ENCODE peak calls at places on chromosome 7, in four cellular contexts. One of them, this sample, is unnamed.

GRCh38 chr7:69457912-69458491 is 140.3 kb upstream of the AUTS2 start:
- DNase-seq in effector CD4-positive, alpha-beta T cell: no peak
- DNase-seq in brain microvascular endothelial cell: no peak
- DNase-seq in choroid plexus epithelial cell: no peak
- DNase-seq in this sample: peak; percentile 5

GRCh38 chr7:29102554-29103151 is 43.7 kb downstream of the CPVL start:
- DNase-seq in choroid plexus epithelial cell: peak; percentile 81
- DNase-seq in brain microvascular endothelial cell: peak; percentile 56
- DNase-seq in effector CD4-positive, alpha-beta T cell: no peak
- DNase-seq in this sample: peak; percentile 61

GRCh38 chr7:40946549-40946948 is 756.3 kb downstream of the INHBA start:
- DNase-seq in choroid plexus epithelial cell: no peak
- DNase-seq in effector CD4-positive, alpha-beta T cell: no peak
- DNase-seq in brain microvascular endothelial cell: no peak
- DNase-seq in this sample: no peak

GRCh38 chr7:142817506-142817905 is 37.4 kb upstream of the EPHB6 start:
- DNase-seq in brain microvascular endothelial cell: no peak
- DNase-seq in effector CD4-positive, alpha-beta T cell: no peak
- DNase-seq in choroid plexus epithelial cell: no peak
- DNase-seq in this sample: no peak

GRCh38 chr7:121515181-121515580 is 119.1 kb upstream of the FAM3C start:
- DNase-seq in effector CD4-positive, alpha-beta T cell: no peak
- DNase-seq in brain microvascular endothelial cell: no peak
- DNase-seq in choroid plexus epithelial cell: no peak
- DNase-seq in this sample: no peak

GRCh38 chr7:51326646-51327286 is 10.2 kb upstream of the COBL start:
- DNase-seq in choroid plexus epithelial cell: no peak
- DNase-seq in brain microvascular endothelial cell: no peak
- DNase-seq in effector CD4-positive, alpha-beta T cell: no peak
- DNase-seq in this sample: no peak

GRCh38 chr7:76515999-76516443 is 5.7 kb downstream of the UPK3B start:
- DNase-seq in brain microvascular endothelial cell: peak; percentile 36
- DNase-seq in choroid plexus epithelial cell: peak; percentile 66
- DNase-seq in effector CD4-positive, alpha-beta T cell: peak; percentile 37
- DNase-seq in this sample: no peak

GRCh38 chr7:30924624-30925023 is 13.0 kb downstream of the AQP1 start:
- DNase-seq in brain microvascular endothelial cell: no peak
- DNase-seq in effector CD4-positive, alpha-beta T cell: no peak
- DNase-seq in choroid plexus epithelial cell: no peak
- DNase-seq in this sample: no peak

GRCh38 chr7:125396466-125397151 is 467.0 kb upstream of the POT1 start:
- DNase-seq in choroid plexus epithelial cell: no peak
- DNase-seq in brain microvascular endothelial cell: no peak
- DNase-seq in effector CD4-positive, alpha-beta T cell: no peak
- DNase-seq in this sample: no peak

GRCh38 chr7:126529833-126530232 is 722.9 kb downstream of the GRM8 start:
- DNase-seq in effector CD4-positive, alpha-beta T cell: no peak
- DNase-seq in choroid plexus epithelial cell: peak; percentile 7
- DNase-seq in brain microvascular endothelial cell: no peak
- DNase-seq in this sample: peak; percentile 3

GRCh38 chr7:24622646-24623182 is 49.5 kb downstream of the PALS2 start:
- DNase-seq in choroid plexus epithelial cell: no peak
- DNase-seq in effector CD4-positive, alpha-beta T cell: no peak
- DNase-seq in brain microvascular endothelial cell: no peak
- DNase-seq in this sample: no peak

GRCh38 chr7:136868496-136869005 is at the start of gene CHRM2:
- DNase-seq in choroid plexus epithelial cell: peak; percentile 61
- DNase-seq in brain microvascular endothelial cell: no peak
- DNase-seq in effector CD4-positive, alpha-beta T cell: no peak
- DNase-seq in this sample: peak; percentile 62

GRCh38 chr7:48035967-48036478 is 680 bp downstream of the C7orf57 start:
- DNase-seq in effector CD4-positive, alpha-beta T cell: peak; percentile 3
- DNase-seq in choroid plexus epithelial cell: peak; percentile 54
- DNase-seq in brain microvascular endothelial cell: peak; percentile 15
- DNase-seq in this sample: peak; percentile 35

GRCh38 chr7:25091757-25092156 is 33.3 kb downstream of the CYCS start:
- DNase-seq in choroid plexus epithelial cell: no peak
- DNase-seq in brain microvascular endothelial cell: no peak
- DNase-seq in effector CD4-positive, alpha-beta T cell: no peak
- DNase-seq in this sample: no peak

GRCh38 chr7:144565586-144565985 is 162.1 kb upstream of the NOBOX start:
- DNase-seq in effector CD4-positive, alpha-beta T cell: no peak
- DNase-seq in brain microvascular endothelial cell: no peak
- DNase-seq in choroid plexus epithelial cell: no peak
- DNase-seq in this sample: no peak

GRCh38 chr7:5396542-5396941 is 27.1 kb downstream of the TNRC18 start:
- DNase-seq in choroid plexus epithelial cell: peak; percentile 22
- DNase-seq in effector CD4-positive, alpha-beta T cell: peak; percentile 49
- DNase-seq in brain microvascular endothelial cell: no peak
- DNase-seq in this sample: no peak

GRCh38 chr7:151174246-151175046 is 7.0 kb upstream of the GBX1 start:
- DNase-seq in choroid plexus epithelial cell: peak; percentile 57
- DNase-seq in effector CD4-positive, alpha-beta T cell: no peak
- DNase-seq in brain microvascular endothelial cell: peak; percentile 8
- DNase-seq in this sample: no peak

GRCh38 chr7:28406192-28406591 is 6.1 kb upstream of the CREB5 start:
- DNase-seq in choroid plexus epithelial cell: peak; percentile 29
- DNase-seq in effector CD4-positive, alpha-beta T cell: no peak
- DNase-seq in brain microvascular endothelial cell: no peak
- DNase-seq in this sample: no peak

GRCh38 chr7:30788640-30789333 is 17.6 kb downstream of the MINDY4 start:
- DNase-seq in effector CD4-positive, alpha-beta T cell: no peak
- DNase-seq in brain microvascular endothelial cell: no peak
- DNase-seq in choroid plexus epithelial cell: no peak
- DNase-seq in this sample: no peak

GRCh38 chr7:107891619-107892366 is 810 bp downstream of the DLD start:
- DNase-seq in effector CD4-positive, alpha-beta T cell: peak; percentile 24
- DNase-seq in choroid plexus epithelial cell: peak; percentile 43
- DNase-seq in brain microvascular endothelial cell: peak; percentile 22
- DNase-seq in this sample: no peak

GRCh38 chr7:7932553-7932952 is 36.0 kb upstream of the GLCCI1 start:
- DNase-seq in brain microvascular endothelial cell: no peak
- DNase-seq in choroid plexus epithelial cell: no peak
- DNase-seq in effector CD4-positive, alpha-beta T cell: no peak
- DNase-seq in this sample: no peak

GRCh38 chr7:7517661-7518236 is 17.9 kb downstream of the COL28A1 start:
- DNase-seq in effector CD4-positive, alpha-beta T cell: no peak
- DNase-seq in choroid plexus epithelial cell: no peak
- DNase-seq in brain microvascular endothelial cell: no peak
- DNase-seq in this sample: no peak

GRCh38 chr7:98713411-98713810 is 96.3 kb downstream of the NPTX2 start:
- DNase-seq in brain microvascular endothelial cell: no peak
- DNase-seq in choroid plexus epithelial cell: no peak
- DNase-seq in effector CD4-positive, alpha-beta T cell: no peak
- DNase-seq in this sample: no peak

GRCh38 chr7:31107106-31108090 is 55.3 kb downstream of the ADCYAP1R1 start:
- DNase-seq in choroid plexus epithelial cell: no peak
- DNase-seq in brain microvascular endothelial cell: no peak
- DNase-seq in effector CD4-positive, alpha-beta T cell: no peak
- DNase-seq in this sample: no peak

GRCh38 chr7:155299539-155300202 is 2.0 kb downstream of the INSIG1 start:
- DNase-seq in effector CD4-positive, alpha-beta T cell: peak; percentile 9
- DNase-seq in brain microvascular endothelial cell: no peak
- DNase-seq in choroid plexus epithelial cell: peak; percentile 62
- DNase-seq in this sample: no peak

GRCh38 chr7:121020243-121020642 is 31.7 kb downstream of the CPED1 start:
- DNase-seq in brain microvascular endothelial cell: no peak
- DNase-seq in effector CD4-positive, alpha-beta T cell: no peak
- DNase-seq in choroid plexus epithelial cell: peak; percentile 74
- DNase-seq in this sample: peak; percentile 78

GRCh38 chr7:431658-432111 is 88.0 kb downstream of the PDGFA start:
- DNase-seq in effector CD4-positive, alpha-beta T cell: no peak
- DNase-seq in brain microvascular endothelial cell: no peak
- DNase-seq in choroid plexus epithelial cell: no peak
- DNase-seq in this sample: peak; percentile 24

GRCh38 chr7:120168066-120168465 is 104.9 kb upstream of the KCND2 start:
- DNase-seq in effector CD4-positive, alpha-beta T cell: no peak
- DNase-seq in choroid plexus epithelial cell: peak; percentile 9
- DNase-seq in brain microvascular endothelial cell: no peak
- DNase-seq in this sample: no peak

GRCh38 chr7:24979470-24979862 is 512 bp downstream of the OSBPL3 start:
- DNase-seq in brain microvascular endothelial cell: peak; percentile 47
- DNase-seq in choroid plexus epithelial cell: peak; percentile 72
- DNase-seq in effector CD4-positive, alpha-beta T cell: peak; percentile 70
- DNase-seq in this sample: no peak

GRCh38 chr7:43553999-43554398 is 28.9 kb upstream of the STK17A start:
- DNase-seq in brain microvascular endothelial cell: peak; percentile 69
- DNase-seq in effector CD4-positive, alpha-beta T cell: no peak
- DNase-seq in choroid plexus epithelial cell: peak; percentile 89
- DNase-seq in this sample: peak; percentile 46

GRCh38 chr7:44608916-44609648 is 2.7 kb downstream of the OGDH start:
- DNase-seq in brain microvascular endothelial cell: no peak
- DNase-seq in effector CD4-positive, alpha-beta T cell: no peak
- DNase-seq in choroid plexus epithelial cell: no peak
- DNase-seq in this sample: no peak